ENCODE peak calls at places on chromosomes 4 and X, in ten cellular contexts. K, O, V, C, M, H, E, D, Y and A are unnamed samples.
A peak's percentile ranks its signal among the peaks of the same experiment; 100 is the strongest.

GRCh38 chr4:85496146-85496849 is 21.3 kb downstream of the ARHGAP24 start:
- DNase-seq in O (no peak), V (no peak), K (no peak), Y (no peak), M (no peak), C (no peak), H (no peak), D (no peak), E (no peak), A (no peak)

GRCh38 chr4:47485047-47485692 is at the start of gene ATP10D:
- DNase-seq in D (peak; percentile 79), Y (peak; percentile 94), V (peak; percentile 95), C (peak; percentile 84), H (peak; percentile 72), M (peak; percentile 98), O (peak; percentile 42), E (peak; percentile 94), K (peak; percentile 97), A (peak; percentile 99)

GRCh38 chr4:41207330-41207831 is 7.0 kb downstream of the APBB2 start:
- DNase-seq in H (no peak), K (no peak), E (no peak), V (peak; percentile 59), C (peak; percentile 39), D (no peak), O (no peak), M (no peak), Y (no peak), A (no peak)

GRCh38 chrX:118215346-118215745 is 98.7 kb upstream of the KLHL13 start:
- DNase-seq in H (no peak), D (no peak), K (no peak), C (no peak), E (no peak), M (no peak), V (no peak), O (no peak), Y (no peak), A (no peak)

GRCh38 chrX:40172169-40172979 is 74.6 kb upstream of the BCOR start:
- DNase-seq in O (peak; percentile 33), K (no peak), Y (peak; percentile 67), E (peak; percentile 38), V (peak; percentile 70), H (no peak), M (peak; percentile 88), C (no peak), D (no peak), A (peak; percentile 90)

GRCh38 chr4:87849612-87850011 is 16.8 kb downstream of the MEPE start:
- DNase-seq in Y (no peak), D (no peak), E (peak; percentile 74), H (no peak), M (no peak), V (no peak), O (peak; percentile 15), C (no peak), K (no peak), A (no peak)

GRCh38 chr4:118849867-118850812 is 14.2 kb upstream of the SEC24D start:
- DNase-seq in O (no peak), V (no peak), M (no peak), C (peak; percentile 12), H (no peak), D (no peak), E (peak; percentile 66), Y (no peak), K (no peak), A (no peak)

GRCh38 chr4:40143926-40144508 is 52.8 kb upstream of the RHOH start:
- DNase-seq in O (no peak), D (no peak), C (no peak), M (no peak), E (no peak), K (no peak), H (no peak), V (no peak), Y (no peak), A (no peak)

GRCh38 chr4:97911236-97911906 is 231.9 kb downstream of the STPG2 start:
- DNase-seq in D (no peak), Y (peak; percentile 55), M (no peak), C (peak; percentile 19), O (no peak), H (no peak), E (peak; percentile 61), K (no peak), V (no peak), A (peak; percentile 49)

GRCh38 chrX:132491191-132491590 is 2.4 kb upstream of the MBNL3 start:
- DNase-seq in E (peak; percentile 26), O (peak; percentile 81), M (no peak), K (no peak), Y (no peak), C (no peak), H (no peak), V (no peak), D (no peak), A (no peak)

GRCh38 chrX:108307408-108308085 is 130.7 kb downstream of the COL4A6 start:
- DNase-seq in D (no peak), Y (no peak), K (no peak), V (peak; percentile 25), M (no peak), E (no peak), O (no peak), C (no peak), H (no peak), A (no peak)

GRCh38 chr4:71634364-71634763 is 149.5 kb downstream of the GC start:
- DNase-seq in V (no peak), Y (no peak), M (no peak), C (no peak), D (no peak), E (no peak), O (no peak), K (no peak), H (no peak), A (no peak)